ENCODE peak calls at places on chromosomes 12 and 14, in five cellular contexts. I is neuronal stem cell, Q is BJ, P is thoracic aorta, N is ovary. U is an unnamed sample.

GRCh38 chr14:35814371-35815005 is 5.4 kb upstream of the RALGAPA1 start:
- DNase-seq in I (peak; percentile 49), P (peak; percentile 11), N (no peak), Q (no peak), U (no peak)

GRCh38 chr12:130838284-130838950 is 633 bp downstream of the STX2 start:
- DNase-seq in N (peak; percentile 72), I (peak; percentile 24), Q (no peak), P (no peak), U (no peak)

GRCh38 chr14:58832010-58832409 is 194.2 kb downstream of the DACT1 start:
- DNase-seq in Q (no peak), N (no peak), I (no peak), P (no peak), U (no peak)

GRCh38 chr12:39574785-39575497 is 44.7 kb downstream of the ABCD2 start:
- DNase-seq in P (no peak), I (no peak), N (no peak), Q (no peak), U (peak; percentile 19)

GRCh38 chr14:77120771-77121743 is 20.5 kb downstream of the ZDHHC22 start:
- DNase-seq in I (no peak), Q (no peak), P (no peak), N (no peak), U (no peak)

GRCh38 chr12:47403681-47404080 is 302.1 kb downstream of the RPAP3 start:
- DNase-seq in I (no peak), N (no peak), P (no peak), Q (no peak), U (no peak)

GRCh38 chr14:100547633-100548294 is 39.5 kb downstream of the BEGAIN start:
- DNase-seq in Q (peak; percentile 52), N (peak; percentile 63), I (no peak), P (no peak), U (no peak)

GRCh38 chr12:10339441-10339840 is 31.8 kb downstream of the KLRD1 start:
- DNase-seq in P (no peak), I (no peak), Q (no peak), N (no peak), U (no peak)

GRCh38 chr12:117147639-117148038 is 42.6 kb downstream of the FBXO21 start:
- DNase-seq in N (no peak), I (no peak), Q (no peak), P (no peak), U (no peak)

DNA sequence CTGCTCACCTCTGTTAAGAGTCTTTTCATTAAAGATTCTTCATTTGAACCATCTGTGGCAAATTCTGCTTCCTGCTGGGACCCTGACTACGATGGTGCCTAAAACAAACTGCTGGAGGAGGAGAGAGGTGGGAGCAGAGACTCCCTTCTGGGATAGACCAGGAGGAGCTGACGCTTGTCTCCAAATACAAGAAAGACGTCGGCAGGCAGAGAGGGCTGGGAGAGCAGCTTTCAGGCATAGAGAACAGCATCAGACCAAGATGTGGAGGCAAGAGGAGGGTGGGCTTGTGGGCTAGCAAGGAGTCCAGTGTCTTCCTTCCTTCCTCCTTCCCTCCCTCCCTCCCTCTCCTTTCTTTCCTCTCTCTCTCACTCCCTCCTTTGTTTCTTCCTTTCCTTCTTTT is 358.6 kb downstream of the VRK1 start:
- DNase-seq in N (no peak), I (no peak), P (no peak), Q (no peak), U (no peak)
- H3K4me3 ChIP-seq in N (no peak overlapping the region), I (no peak overlapping the region), P (no peak overlapping the region), Q (no peak overlapping the region), U (no peak overlapping the region)

DNA sequence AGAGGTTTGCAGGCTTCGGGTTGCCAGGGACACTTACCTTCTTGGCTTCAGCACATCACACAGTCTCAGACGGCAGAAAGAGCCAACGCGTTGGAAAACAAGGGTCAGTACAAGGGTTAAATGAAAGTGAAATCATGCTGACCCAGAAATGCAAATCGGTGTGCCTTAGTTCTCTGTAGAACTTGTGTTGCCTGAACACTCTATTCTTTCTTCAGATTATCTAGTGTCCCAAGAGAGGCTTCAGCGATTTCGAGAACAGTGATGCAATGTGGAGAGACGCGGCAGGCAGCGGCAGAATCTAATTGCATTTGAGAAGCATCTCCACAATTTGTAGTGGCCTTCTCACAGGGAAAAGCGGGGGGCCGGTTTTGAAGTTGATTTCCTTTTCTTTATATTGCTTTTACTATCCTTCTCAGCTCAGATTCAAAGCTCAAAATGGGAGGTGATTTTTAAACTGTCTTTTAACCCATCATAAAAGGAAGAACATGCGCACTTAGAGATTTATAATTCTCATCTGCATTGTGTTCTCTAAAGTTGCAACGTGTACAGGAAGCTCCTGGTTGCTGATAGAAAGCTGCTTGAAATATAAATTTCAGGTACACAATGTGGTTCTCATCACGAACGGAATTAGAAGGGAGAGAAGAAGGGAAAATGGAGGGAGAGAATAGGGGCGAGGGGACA is 67.8 kb upstream of the EGLN3 start:
- DNase-seq in N (no peak), I (no peak), Q (no peak), P (no peak), U (no peak)
- H3K4me3 ChIP-seq in N (no peak overlapping the region), I (no peak overlapping the region), Q (no peak overlapping the region), P (peak overlapping the region; percentile 53), U (peak overlapping the region; percentile 17)

GRCh38 chr14:99267871-99268775 is 3.9 kb downstream of the BCL11B start:
- DNase-seq in P (no peak), I (no peak), Q (no peak), N (no peak), U (no peak)

GRCh38 chr14:99268776-99269510 is 3.1 kb downstream of the BCL11B start:
- DNase-seq in Q (no peak), I (no peak), N (no peak), P (no peak), U (no peak)

GRCh38 chr14:99265571-99265970 is 6.4 kb downstream of the BCL11B start:
- DNase-seq in N (no peak), I (no peak), Q (no peak), P (no peak), U (no peak)

GRCh38 chr14:99264691-99265090 is 7.3 kb downstream of the BCL11B start:
- DNase-seq in P (no peak), Q (no peak), N (no peak), I (no peak), U (no peak)

GRCh38 chr14:99266181-99267178 is 5.5 kb downstream of the BCL11B start:
- DNase-seq in N (peak; percentile 70), I (no peak), Q (no peak), P (peak; percentile 21), U (no peak)
- H3K4me3 ChIP-seq in N (no peak overlapping the region), I (no peak overlapping the region), Q (no peak overlapping the region), P (peak overlapping the region; percentile 13), U (no peak overlapping the region)

GRCh38 chr12:124686001-124686884 is 118.8 kb upstream of the NCOR2 start:
- DNase-seq in N (peak; percentile 58), I (no peak), P (no peak), Q (no peak), U (no peak)

GRCh38 chr12:124683725-124684124 is 116.3 kb upstream of the NCOR2 start:
- DNase-seq in I (no peak), P (no peak), Q (no peak), N (no peak), U (no peak)

GRCh38 chr12:124684496-124684895 is 117.1 kb upstream of the NCOR2 start:
- DNase-seq in I (no peak), N (peak; percentile 19), P (no peak), Q (no peak), U (no peak)

GRCh38 chr12:124685689-124685993 is 118.2 kb upstream of the NCOR2 start:
- DNase-seq in P (no peak), N (peak; percentile 28), Q (no peak), I (no peak), U (no peak)

GRCh38 chr12:124684971-124685688 is 117.7 kb upstream of the NCOR2 start:
- DNase-seq in Q (no peak), P (no peak), I (no peak), N (peak; percentile 67), U (no peak)
- H3K4me3 ChIP-seq in Q (peak overlapping the region; percentile 4), P (peak overlapping the region; percentile 60), I (no peak overlapping the region), N (peak overlapping the region; percentile 26), U (peak overlapping the region; percentile 21)

DNA sequence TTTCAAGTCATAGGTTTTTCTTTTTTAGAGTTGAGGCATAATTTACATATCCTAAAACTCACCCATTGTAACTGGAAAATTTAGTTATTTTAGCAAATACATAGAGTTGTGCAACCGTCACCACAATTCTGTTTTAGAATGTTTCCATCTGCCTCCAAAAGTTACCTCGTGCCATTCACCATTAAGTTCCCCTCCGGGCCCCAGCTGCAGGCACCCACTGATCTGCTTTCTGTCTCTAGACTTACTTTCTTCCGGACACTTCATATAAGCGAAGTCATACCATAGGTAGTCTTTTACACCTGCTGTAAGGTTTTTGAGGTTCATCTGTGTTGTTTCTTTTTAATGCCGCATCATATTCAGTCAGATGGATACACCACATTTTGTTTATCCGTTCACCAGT is 28.7 kb downstream of the PPP2R5C start:
- DNase-seq in I (no peak), N (no peak), P (no peak), Q (no peak), U (no peak)
- H3K4me3 ChIP-seq in I (no peak overlapping the region), N (no peak overlapping the region), P (no peak overlapping the region), Q (no peak overlapping the region), U (no peak overlapping the region)

GRCh38 chr12:7872565-7873304 is at the start of gene SLC2A14:
- DNase-seq in P (no peak), Q (no peak), I (no peak), N (no peak), U (no peak)
- H3K4me3 ChIP-seq in P (peak within 1 kb of the TSS; percentile 15), Q (peak within 1 kb of the TSS; percentile 10), I (no peak within 1 kb of the TSS), N (peak within 1 kb of the TSS; percentile 28), U (no peak within 1 kb of the TSS)

GRCh38 chr14:74610866-74611671 is 968 bp downstream of the LTBP2 start:
- DNase-seq in I (no peak), P (no peak), N (peak; percentile 54), Q (no peak), U (no peak)
- H3K4me3 ChIP-seq in I (no peak overlapping the region), P (peak overlapping the region; percentile 92), N (peak overlapping the region; percentile 59), Q (peak overlapping the region; percentile 69), U (peak overlapping the region; percentile 75)

DNA sequence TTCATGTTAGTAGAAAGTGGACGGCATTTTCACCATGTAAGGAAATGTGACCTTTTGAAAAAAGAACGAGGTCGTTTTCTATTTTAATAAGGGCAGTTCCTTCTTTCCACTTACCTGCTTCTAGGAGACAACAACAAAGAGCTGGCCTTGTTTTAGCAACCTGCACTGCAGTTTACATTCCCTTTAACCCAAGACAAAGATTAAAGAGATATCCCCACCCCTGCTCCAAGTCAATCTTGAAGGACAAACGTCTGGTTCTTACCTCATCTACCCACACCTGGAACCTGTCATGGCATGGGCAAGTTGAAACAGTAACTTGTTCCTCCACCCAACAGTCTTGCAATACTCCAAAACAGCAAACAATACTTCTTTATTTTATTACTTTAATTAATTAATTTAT is 32.7 kb downstream of the ZCCHC8 start:
- DNase-seq in I (no peak), P (no peak), Q (no peak), N (no peak), U (no peak)
- H3K4me3 ChIP-seq in I (no peak overlapping the region), P (no peak overlapping the region), Q (no peak overlapping the region), N (no peak overlapping the region), U (no peak overlapping the region)

GRCh38 chr14:54486685-54487084 is 2.1 kb downstream of the GMFB start:
- DNase-seq in I (no peak), Q (no peak), N (no peak), P (no peak), U (no peak)
- H3K4me3 ChIP-seq in I (no peak overlapping the region), Q (no peak overlapping the region), N (no peak overlapping the region), P (no peak overlapping the region), U (no peak overlapping the region)